ENCODE peak calls at places on chromosomes 7 and 10, in six cellular contexts. H, E, I, U, A and Z are unnamed samples. For H3K4me1, the result is how much of the 10 kb centered on the place peaks cover.

GRCh38 chr10:46273506-46274477 is 13.0 kb upstream of the ANTXRL start:
- DNase-seq in H (peak), E (no peak), I (no peak), U (no peak), A (peak), Z (no peak)

GRCh38 chr7:129993275-129993674 is 40.5 kb upstream of the UBE2H start:
- DNase-seq in H (no peak), E (no peak), I (no peak), U (no peak), A (no peak), Z (no peak)

GRCh38 chr10:11539191-11539868 is 72.1 kb downstream of the USP6NL start:
- DNase-seq in H (no peak), E (no peak), I (peak), U (peak), A (peak), Z (peak)

GRCh38 chr10:86968994-86969355 is 693 bp downstream of the ADIRF start:
- DNase-seq in H (no peak), E (no peak), I (no peak), U (no peak), A (no peak), Z (no peak)

GRCh38 chr7:151094675-151095074 is 8.4 kb downstream of the AGAP3 start:
- DNase-seq in H (no peak), E (no peak), I (no peak), U (no peak), A (no peak), Z (no peak)

GRCh38 chr7:124246262-124246863 is 213.5 kb upstream of the TMEM229A start:
- DNase-seq in H (no peak), E (no peak), I (peak), U (no peak), A (peak), Z (no peak)

GRCh38 chr7:138753611-138754010 is 44.2 kb upstream of the TMEM213 start:
- DNase-seq in H (no peak), E (no peak), I (no peak), U (no peak), A (no peak), Z (no peak)

GRCh38 chr10:18594574-18595156 is 56.7 kb downstream of the NSUN6 start:
- DNase-seq in H (peak), E (no peak), I (no peak), U (no peak), A (peak), Z (no peak)

GRCh38 chr7:78465894-78466293 is 667.3 kb downstream of the PHTF2 start:
- DNase-seq in H (no peak), E (no peak), I (no peak), U (no peak), A (no peak), Z (no peak)

GRCh38 chr7:66076459-66077329 is 1.1 kb downstream of the ASL start:
- DNase-seq in H (no peak), E (no peak), I (no peak), U (no peak), A (peak), Z (no peak)

GRCh38 chr10:55311823-55312431 is 510.9 kb upstream of the PCDH15 start:
- DNase-seq in H (no peak), E (no peak), I (no peak), U (no peak), A (no peak), Z (no peak)

GRCh38 chr7:151016942-151017341 is 7.4 kb downstream of the ATG9B start:
- DNase-seq in H (no peak), E (no peak), I (no peak), U (no peak), A (no peak), Z (no peak)

GRCh38 chr7:138374119-138374693 is 85.9 kb upstream of the TRIM24 start:
- DNase-seq in H (no peak), E (no peak), I (no peak), U (no peak), A (no peak), Z (no peak)

GRCh38 chr7:107147464-107148214 is 21.2 kb upstream of the HBP1 start:
- DNase-seq in H (no peak), E (no peak), I (peak), U (peak), A (peak), Z (peak)

GRCh38 chr10:72015868-72016267 is 51.7 kb downstream of the CHST3 start:
- DNase-seq in H (no peak), E (no peak), I (no peak), U (no peak), A (no peak), Z (no peak)

GRCh38 chr7:83149466-83149865 is 13.2 kb downstream of the PCLO start:
- DNase-seq in H (no peak), E (no peak), I (no peak), U (no peak), A (no peak), Z (no peak)

GRCh38 chr10:34679177-34679576 is 135.9 kb downstream of the PARD3 start:
- DNase-seq in H (no peak), E (no peak), I (no peak), U (no peak), A (no peak), Z (no peak)

GRCh38 chr10:34681933-34682332 is 133.2 kb downstream of the PARD3 start:
- DNase-seq in H (no peak), E (no peak), I (no peak), U (no peak), A (no peak), Z (no peak)

GRCh38 chr10:34674169-34674568 is 140.9 kb downstream of the PARD3 start:
- DNase-seq in H (no peak), E (no peak), I (no peak), U (no peak), A (no peak), Z (no peak)

GRCh38 chr10:34677591-34677990 is 137.5 kb downstream of the PARD3 start:
- DNase-seq in H (no peak), E (no peak), I (no peak), U (no peak), A (no peak), Z (no peak)

GRCh38 chr10:34677132-34677531 is 138.0 kb downstream of the PARD3 start:
- DNase-seq in H (no peak), E (no peak), I (no peak), U (no peak), A (no peak), Z (no peak)
- TF ChIP-seq EZH2 in H (no peak), E (no peak), I (no peak), U (no peak), A (no peak), Z (no peak)

GRCh38 chr7:99128076-99128950 is 15.6 kb downstream of the SMURF1 start:
- DNase-seq in H (no peak), E (no peak), I (no peak), U (no peak), A (no peak), Z (no peak)
- H3K4me1 ChIP-seq in H (under half), E (under half), I (under half), U (half or more), A (half or more), Z (under half)

DNA sequence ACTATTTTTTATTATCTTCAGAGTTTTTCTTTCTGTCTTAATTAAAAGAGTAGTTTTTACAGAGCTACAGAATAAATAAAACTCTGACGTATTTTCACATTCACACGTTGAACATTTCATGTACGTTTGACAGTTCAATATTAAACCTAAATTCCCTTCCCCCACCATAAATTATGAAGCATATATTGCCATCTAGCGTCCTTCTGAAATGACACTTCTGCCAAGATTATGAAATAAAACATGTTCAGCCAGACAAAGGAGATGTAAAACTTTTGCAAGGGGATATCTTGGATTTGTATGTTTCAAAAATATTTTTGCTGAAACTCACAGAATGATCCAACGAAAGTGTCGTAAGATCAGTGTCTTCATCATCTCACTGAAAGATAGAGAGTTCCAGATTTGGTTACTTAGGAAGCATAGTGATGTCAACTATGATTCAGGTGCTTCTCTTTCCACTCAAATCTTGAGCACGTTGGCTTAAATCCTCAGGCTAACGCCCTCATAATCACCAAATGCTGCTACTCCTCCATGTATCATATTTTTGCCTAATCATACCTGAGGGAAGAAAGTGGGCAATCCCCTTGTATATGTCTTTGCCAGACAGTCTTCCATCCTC is 904.3 kb downstream of the XPNPEP1 start:
- DNase-seq in H (no peak), E (no peak), I (no peak), U (no peak), A (no peak), Z (no peak)
- TF ChIP-seq MAX in H (no peak), E (no peak), I (no peak), U (no peak), A (no peak), Z (no peak)

DNA sequence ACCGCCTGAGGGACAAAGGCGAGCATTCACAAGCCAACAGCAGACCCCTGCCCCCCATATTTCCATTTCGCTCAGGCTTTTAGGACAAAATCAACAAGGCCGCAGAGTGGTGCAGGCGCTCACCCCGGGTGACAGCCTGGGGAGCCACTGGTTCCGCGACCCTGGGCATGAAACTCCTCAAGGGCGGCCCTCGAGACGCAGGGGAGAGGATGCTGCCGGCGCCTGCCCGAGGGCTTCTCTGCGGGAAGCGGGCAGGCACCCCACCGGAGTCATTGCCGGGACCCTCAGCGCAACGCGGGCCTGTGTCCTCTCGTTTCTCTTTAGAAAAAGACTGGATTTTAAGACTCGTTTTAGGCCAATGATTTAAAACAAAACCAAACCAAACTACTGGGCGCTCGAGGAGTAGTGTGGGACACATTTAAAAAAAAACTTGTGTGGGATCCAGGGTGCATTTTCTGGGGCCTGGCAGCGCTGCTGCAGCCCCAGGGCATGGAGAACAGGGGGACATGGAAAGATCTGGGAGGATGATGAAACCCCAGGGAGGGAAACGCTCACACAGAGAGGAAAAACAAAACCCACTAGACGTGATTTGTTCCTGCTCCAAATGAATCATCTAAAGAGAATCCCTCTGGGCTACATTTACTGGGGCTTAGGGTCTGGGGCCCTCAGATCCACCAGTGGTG is 14.2 kb upstream of the HOXA13 start:
- DNase-seq in H (no peak), E (no peak), I (no peak), U (no peak), A (no peak), Z (no peak)
- TF ChIP-seq EZH2 in H (peak), E (no peak), I (no peak), U (no peak), A (no peak), Z (no peak)